ENCODE peak calls at places on chromosomes 6 and 20, in nine cellular contexts. T is right lobe of liver, S is heart left ventricle, P is stomach, Q is body of pancreas, Y is A549, I is adrenal gland, F is uterus, O is HCT116. K is an unnamed sample.

GRCh38 chr6:38978139-38978704 is 70.4 kb upstream of the GLP1R start:
- DNase-seq in P (no peak), Y (no peak), T (no peak), Q (no peak), O (no peak), F (no peak), I (no peak), S (no peak), K (no peak)

GRCh38 chr6:146286976-146287375 is 256.7 kb upstream of the RAB32 start:
- DNase-seq in O (no peak), F (no peak), T (no peak), P (no peak), S (no peak), Y (no peak), Q (no peak), I (no peak), K (no peak)

GRCh38 chr6:82570083-82570482 is 206.5 kb downstream of the TPBG start:
- DNase-seq in S (no peak), I (no peak), Q (no peak), P (no peak), T (no peak), F (no peak), Y (no peak), O (no peak), K (no peak)

GRCh38 chr6:100134297-100134696 is 140.3 kb upstream of the MCHR2 start:
- DNase-seq in P (no peak), F (no peak), S (no peak), Y (no peak), Q (no peak), I (no peak), T (no peak), O (no peak), K (no peak)

GRCh38 chr6:20312581-20312980 is 89.1 kb upstream of the E2F3 start:
- DNase-seq in Y (no peak), T (no peak), O (no peak), Q (peak; percentile 63), P (no peak), F (no peak), I (no peak), S (no peak), K (no peak)

GRCh38 chr6:35069262-35069661 is 71.9 kb downstream of the TCP11 start:
- DNase-seq in O (no peak), I (no peak), Y (no peak), T (no peak), Q (no peak), S (no peak), P (no peak), F (no peak), K (no peak)

GRCh38 chr6:85450578-85450884 is 648 bp downstream of the NT5E start:
- DNase-seq in Y (no peak), F (no peak), O (no peak), P (no peak), Q (no peak), I (no peak), S (no peak), T (no peak), K (no peak)

GRCh38 chr20:3692706-3693294 is 11.0 kb upstream of the ADAM33 start:
- DNase-seq in Y (no peak), O (no peak), I (no peak), F (no peak), P (no peak), S (no peak), T (no peak), Q (no peak), K (no peak)

GRCh38 chr6:5398530-5398929 is 137.2 kb downstream of the FARS2 start:
- DNase-seq in Q (no peak), S (no peak), O (peak; percentile 43), I (no peak), T (no peak), P (no peak), Y (peak; percentile 39), F (no peak), K (no peak)

GRCh38 chr6:140071601-140072062 is 697.2 kb upstream of the CITED2 start:
- DNase-seq in F (no peak), Y (no peak), P (no peak), T (no peak), Q (no peak), S (no peak), O (no peak), I (peak; percentile 19), K (no peak)

GRCh38 chr6:112086744-112087135 is 542 bp downstream of the TUBE1 start:
- DNase-seq in T (no peak), P (no peak), Y (peak; percentile 51), I (no peak), Q (no peak), S (no peak), O (peak; percentile 34), F (no peak), K (no peak)

GRCh38 chr6:142376115-142376514 is 74.3 kb downstream of the ADGRG6 start:
- DNase-seq in Q (no peak), S (no peak), P (no peak), F (no peak), Y (peak; percentile 61), I (no peak), O (no peak), T (no peak), K (no peak)

GRCh38 chr6:36113049-36113448 is 17.3 kb upstream of the MAPK13 start:
- DNase-seq in I (no peak), Y (no peak), O (no peak), P (no peak), T (no peak), F (no peak), Q (no peak), S (no peak), K (no peak)

GRCh38 chr6:167221408-167222201 is 63.8 kb upstream of the GPR31 start:
- DNase-seq in O (no peak), S (no peak), Y (no peak), T (no peak), I (no peak), F (no peak), Q (no peak), P (no peak), K (no peak)

GRCh38 chr20:63739129-63740069 is at the start of gene SLC2A4RG:
- DNase-seq in Q (peak; percentile 87), T (peak; percentile 90), O (no peak), P (peak; percentile 84), F (peak; percentile 72), S (peak; percentile 81), I (peak; percentile 78), Y (peak; percentile 74), K (no peak)
- H3K27ac ChIP-seq in Q (peak within 1 kb of the TSS; percentile 87), T (peak within 1 kb of the TSS; percentile 67), O (peak within 1 kb of the TSS; percentile 96), P (peak within 1 kb of the TSS; percentile 88), F (peak within 1 kb of the TSS; percentile 94), S (peak within 1 kb of the TSS; percentile 97), I (peak within 1 kb of the TSS; percentile 88), Y (peak within 1 kb of the TSS; percentile 93), K (peak within 1 kb of the TSS; percentile 98)

GRCh38 chr6:13453771-13454251 is 33.6 kb downstream of the GFOD1 start:
- DNase-seq in F (no peak), T (no peak), O (peak; percentile 80), Q (no peak), P (no peak), I (no peak), S (no peak), Y (peak; percentile 46), K (no peak)
- TF ChIP-seq POLR2A in F (no peak), T (peak; percentile 18), O (no peak), Q (no peak), P (no peak), I (no peak), S (no peak), Y (no peak), K (no peak)

DNA sequence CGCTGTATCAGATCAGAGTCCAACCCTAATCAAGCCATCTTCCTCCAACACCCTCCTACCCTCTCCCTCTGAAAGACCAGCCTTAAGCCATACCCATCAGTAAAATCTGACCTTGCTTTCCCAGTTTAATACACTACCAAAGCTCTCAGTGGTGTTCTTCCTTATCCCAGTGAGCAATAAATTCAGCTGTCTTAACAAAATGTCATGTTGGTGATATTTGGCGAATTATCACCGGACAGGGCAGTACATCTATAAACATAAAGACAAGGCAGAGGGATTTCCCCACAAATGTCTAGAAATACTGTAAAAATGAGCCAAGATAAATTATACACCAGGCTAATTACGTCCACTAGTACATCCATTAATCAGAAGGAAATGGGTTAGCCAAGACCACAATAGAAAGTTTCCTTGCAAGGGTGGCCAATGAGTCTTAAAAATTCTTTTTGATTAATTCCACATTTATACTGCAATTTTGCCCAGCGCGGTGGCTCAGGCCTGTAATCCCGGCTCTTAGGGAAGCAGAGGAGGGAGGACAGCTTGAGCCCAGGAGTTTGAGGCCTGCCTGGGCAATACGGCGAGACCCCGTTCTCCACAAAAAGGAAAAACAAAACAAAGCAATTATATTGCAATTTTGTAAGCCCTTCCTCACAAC is 905 bp downstream of the RARS2 start:
- DNase-seq in Q (no peak), Y (no peak), S (no peak), O (no peak), F (no peak), P (no peak), I (no peak), T (no peak), K (no peak)
- H3K27ac ChIP-seq in Q (peak overlapping the region; percentile 77), Y (peak overlapping the region; percentile 90), S (peak overlapping the region; percentile 84), O (peak overlapping the region; percentile 38), F (peak overlapping the region; percentile 85), P (peak overlapping the region; percentile 83), I (peak overlapping the region; percentile 84), T (peak overlapping the region; percentile 71), K (peak overlapping the region; percentile 92)

GRCh38 chr6:8276148-8276547 is 159.2 kb downstream of the SLC35B3 start:
- DNase-seq in O (no peak), Y (no peak), Q (no peak), F (no peak), P (no peak), I (no peak), T (no peak), S (no peak), K (no peak)

GRCh38 chr6:8278562-8278961 is 156.8 kb downstream of the SLC35B3 start:
- DNase-seq in I (no peak), O (no peak), T (no peak), S (no peak), Y (no peak), F (no peak), Q (no peak), P (no peak), K (no peak)

GRCh38 chr6:8282380-8282779 is 153.0 kb downstream of the SLC35B3 start:
- DNase-seq in O (no peak), Y (no peak), Q (no peak), I (no peak), T (no peak), S (no peak), F (no peak), P (no peak), K (no peak)

GRCh38 chr6:8277769-8278168 is 157.6 kb downstream of the SLC35B3 start:
- DNase-seq in Q (no peak), S (no peak), T (no peak), F (no peak), I (no peak), Y (no peak), O (no peak), P (no peak), K (no peak)

DNA sequence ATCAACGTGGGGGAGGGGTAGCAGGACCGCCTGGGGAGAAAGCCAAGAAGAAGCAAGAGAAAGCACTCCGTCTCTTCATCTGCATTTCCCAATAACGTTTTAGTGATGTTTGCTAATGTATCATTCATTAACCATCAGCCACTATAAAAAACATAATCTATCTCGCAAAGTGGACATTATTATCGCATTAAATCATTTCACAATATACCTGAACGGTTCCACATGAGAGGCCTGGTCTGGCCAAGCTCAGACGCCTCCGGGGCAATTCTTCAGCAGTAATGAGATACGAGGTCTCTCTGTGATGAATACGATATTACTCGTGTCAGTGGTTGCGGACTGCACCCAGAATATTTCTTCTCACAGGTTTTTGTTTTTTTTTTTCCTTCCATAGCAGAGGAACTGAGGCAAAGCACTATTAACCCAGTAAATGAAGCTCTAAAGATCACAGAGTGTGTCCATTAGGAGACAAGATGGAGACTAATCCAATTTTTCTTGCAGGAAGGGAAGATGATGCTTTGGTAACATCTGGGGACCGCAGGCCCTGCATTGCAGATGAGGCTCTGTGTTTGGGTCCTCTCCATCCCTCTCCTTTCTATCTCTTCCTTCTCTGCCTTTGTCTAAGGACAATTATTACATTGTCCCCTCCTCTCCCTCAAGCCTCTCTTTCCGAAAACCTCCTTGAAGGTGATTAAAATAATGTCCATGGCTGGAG is 156.1 kb downstream of the SLC35B3 start:
- DNase-seq in T (no peak), F (no peak), Y (no peak), I (no peak), Q (no peak), S (no peak), O (no peak), P (no peak), K (no peak)
- TF ChIP-seq POLR2A in T (no peak), F (no peak), Y (no peak), I (no peak), Q (no peak), S (no peak), O (no peak), P (no peak), K (no peak)